ENCODE peak calls at places on chromosomes 3 and 15, in five cellular contexts. E is HepG2, Y is GM12878, D is GM12891, W is K562. N is an unnamed sample.

GRCh38 chr3:16842710-16843270 is 42.0 kb upstream of the PLCL2 start:
- DNase-seq in E (no peak), Y (no peak), D (no peak), W (no peak), N (no peak)

GRCh38 chr3:15284121-15284889 is 48.1 kb downstream of the SH3BP5 start:
- DNase-seq in E (no peak), Y (no peak), D (no peak), W (no peak), N (no peak)

GRCh38 chr3:131072845-131073244 is 46.2 kb downstream of the NEK11 start:
- DNase-seq in E (no peak), Y (no peak), D (no peak), W (no peak), N (no peak)

GRCh38 chr3:63279000-63279366 is 875 bp downstream of the SYNPR start:
- DNase-seq in E (no peak), Y (no peak), D (no peak), W (no peak), N (no peak)

GRCh38 chr15:84400820-84401219 is 165.2 kb downstream of the GOLGA6L4 start:
- DNase-seq in E (no peak), Y (no peak), D (no peak), W (no peak), N (no peak)

GRCh38 chr15:75001310-75001709 is 5.9 kb downstream of the SCAMP5 start:
- DNase-seq in E (no peak), Y (no peak), D (no peak), W (no peak), N (no peak)

GRCh38 chr3:127667119-127667681 is 5.6 kb upstream of the ABTB1 start:
- DNase-seq in E (no peak), Y (no peak), D (no peak), W (no peak), N (no peak)

GRCh38 chr3:192409203-192409837 is 318.0 kb downstream of the FGF12 start:
- DNase-seq in E (no peak), Y (no peak), D (peak), W (no peak), N (peak)

GRCh38 chr3:156518726-156519125 is 36.2 kb downstream of the SSR3 start:
- DNase-seq in E (no peak), Y (no peak), D (no peak), W (no peak), N (no peak)

GRCh38 chr15:37032091-37032775 is 68.1 kb downstream of the MEIS2 start:
- DNase-seq in E (no peak), Y (no peak), D (no peak), W (no peak), N (no peak)

GRCh38 chr3:57031622-57032541 is 28.6 kb upstream of the SPATA12 start:
- DNase-seq in E (no peak), Y (no peak), D (no peak), W (no peak), N (no peak)

GRCh38 chr3:127694467-127695215 is 21.9 kb downstream of the ABTB1 start:
- DNase-seq in E (peak), Y (no peak), D (no peak), W (no peak), N (no peak)

GRCh38 chr3:67327582-67327981 is 326.8 kb downstream of the SUCLG2 start:
- DNase-seq in E (peak), Y (no peak), D (no peak), W (no peak), N (no peak)

GRCh38 chr3:183503738-183504137 is 51.8 kb downstream of the KLHL6 start:
- DNase-seq in E (no peak), Y (no peak), D (no peak), W (no peak), N (no peak)

GRCh38 chr3:1552831-1553230 is 460.0 kb downstream of the CNTN6 start:
- DNase-seq in E (no peak), Y (no peak), D (no peak), W (no peak), N (no peak)

GRCh38 chr3:169041677-169042171 is 621.8 kb downstream of the MECOM start:
- DNase-seq in E (peak), Y (no peak), D (no peak), W (peak), N (no peak)

GRCh38 chr15:60395276-60396011 is 2.3 kb downstream of the ANXA2 start:
- DNase-seq in E (no peak), Y (no peak), D (no peak), W (no peak), N (no peak)

GRCh38 chr3:25235033-25235432 is 193.0 kb upstream of the RARB start:
- DNase-seq in E (no peak), Y (no peak), D (no peak), W (no peak), N (no peak)

GRCh38 chr3:46557814-46558183 is 8.3 kb downstream of the LRRC2 start:
- DNase-seq in E (no peak), Y (no peak), D (no peak), W (no peak), N (no peak)

GRCh38 chr3:46561951-46562350 is 4.2 kb downstream of the LRRC2 start:
- DNase-seq in E (no peak), Y (no peak), D (no peak), W (no peak), N (no peak)

GRCh38 chr3:46558184-46559029 is 7.7 kb downstream of the LRRC2 start:
- DNase-seq in E (peak), Y (peak), D (peak), W (peak), N (peak)

GRCh38 chr3:46561511-46561910 is 4.6 kb downstream of the LRRC2 start:
- DNase-seq in E (no peak), Y (no peak), D (no peak), W (no peak), N (no peak)

GRCh38 chr3:46559030-46559704 is 6.9 kb downstream of the LRRC2 start:
- DNase-seq in E (no peak), Y (no peak), D (no peak), W (no peak), N (no peak)
- TF ChIP-seq POLR2AphosphoS5 in E (no peak), Y (no peak), D (no peak), W (no peak), N (no peak)

DNA sequence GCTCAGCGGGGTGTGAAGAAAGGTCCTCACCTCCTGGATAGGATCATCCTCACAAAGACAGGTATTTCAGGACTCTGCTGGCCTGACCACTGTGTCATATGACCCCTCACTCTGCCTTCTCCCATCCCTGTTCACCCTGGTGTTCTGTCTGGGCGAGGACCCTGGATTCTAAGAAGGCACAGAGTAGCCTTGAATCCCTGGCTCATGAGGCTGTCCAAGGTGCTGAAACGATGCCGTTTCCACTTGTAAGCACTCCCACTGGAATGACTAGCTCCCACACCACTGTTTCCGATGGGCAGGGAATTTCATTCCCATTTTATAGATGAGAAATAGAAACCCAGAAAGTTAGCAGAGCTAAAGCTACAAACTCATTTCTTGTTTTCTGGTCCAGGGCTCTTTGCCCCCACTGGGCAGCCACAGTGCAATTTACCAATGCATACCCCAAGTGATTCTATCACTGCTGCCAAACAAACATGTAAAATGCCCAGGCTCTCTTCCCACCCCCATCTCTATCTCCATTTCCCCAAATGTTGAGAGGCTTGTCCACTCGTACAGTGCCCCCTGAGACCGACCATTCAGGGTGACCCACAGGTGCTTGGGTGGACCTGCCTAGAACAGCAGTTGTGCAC is 83.2 kb downstream of the RAB11A start:
- DNase-seq in E (peak), Y (no peak), D (no peak), W (peak), N (no peak)
- TF ChIP-seq TAF1 in E (no peak), Y (no peak), D (no peak), W (no peak), N (no peak)

GRCh38 chr3:38829404-38829803 is 13.4 kb upstream of the SCN10A start:
- DNase-seq in E (peak), Y (no peak), D (no peak), W (no peak), N (no peak)
- TF ChIP-seq POLR2A in E (no peak), Y (no peak), D (no peak), W (no peak), N (no peak)

DNA sequence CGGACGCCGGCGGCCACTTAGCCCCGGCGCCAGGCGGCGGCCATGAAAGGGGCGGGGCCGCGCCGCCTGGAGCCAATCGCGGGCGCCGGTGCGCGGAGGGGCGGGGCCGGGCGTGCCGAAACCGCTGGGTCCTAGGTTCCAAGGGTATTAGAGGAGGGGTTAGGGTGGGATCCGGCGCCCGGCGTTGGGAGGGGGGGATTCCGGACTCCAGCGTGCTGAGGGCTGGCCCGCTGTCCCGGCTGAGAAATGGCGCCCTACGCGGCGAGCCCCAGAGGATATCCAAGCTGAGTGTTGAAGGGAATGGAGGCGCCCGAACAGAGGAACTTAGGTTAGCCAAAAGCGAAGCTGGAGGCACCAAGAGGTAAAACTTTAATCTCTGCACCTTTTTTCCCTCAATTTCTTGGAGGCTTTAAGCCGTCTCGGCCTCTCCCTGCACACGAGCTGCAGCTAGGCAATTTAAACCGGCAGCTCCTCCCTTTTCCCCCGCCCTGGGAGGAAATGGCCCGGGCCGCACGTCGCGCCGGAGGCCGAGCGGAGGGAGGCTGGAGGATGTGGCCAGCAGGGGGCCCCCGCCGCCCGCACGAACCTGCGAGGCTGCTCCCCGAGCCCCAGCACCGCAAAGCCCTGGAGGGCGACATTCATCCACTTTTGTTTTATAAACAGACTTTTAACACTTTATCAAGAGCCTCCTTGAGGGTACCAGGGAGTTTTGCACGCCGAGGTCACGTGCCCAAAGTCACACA is at the start of gene XXYLT1:
- DNase-seq in E (peak), Y (no peak), D (peak), W (peak), N (peak)
- TF ChIP-seq POLR2AphosphoS5 in E (peak), Y (no peak), D (no peak), W (no peak), N (no peak)